ENCODE peak calls at places on chromosomes 3 and 15, in four cellular contexts. J, T, I and Q are unnamed samples.

GRCh38 chr3:174215426-174215825 is 643.7 kb upstream of the NAALADL2 start:
- DNase-seq in J (no peak), T (no peak), I (no peak), Q (no peak)

GRCh38 chr3:108091498-108092259 is 848 bp upstream of the CD47 start:
- DNase-seq in J (no peak), T (no peak), I (no peak), Q (peak; percentile 25)

GRCh38 chr15:62110000-62110851 is 43.4 kb downstream of the C2CD4A start:
- DNase-seq in J (no peak), T (no peak), I (no peak), Q (no peak)

GRCh38 chr15:87878161-87878560 is 378.4 kb downstream of the NTRK3 start:
- DNase-seq in J (no peak), T (no peak), I (no peak), Q (no peak)

GRCh38 chr3:117322866-117323265 is 613.3 kb downstream of the TUSC7 start:
- DNase-seq in J (no peak), T (no peak), I (no peak), Q (no peak)

GRCh38 chr3:59424268-59425010 is 374.6 kb upstream of the CFAP20DC start:
- DNase-seq in J (no peak), T (no peak), I (no peak), Q (no peak)

GRCh38 chr3:197171481-197172067 is 126.8 kb downstream of the DLG1 start:
- DNase-seq in J (no peak), T (no peak), I (no peak), Q (no peak)

GRCh38 chr15:48566669-48567068 is 78.8 kb downstream of the FBN1 start:
- DNase-seq in J (no peak), T (no peak), I (no peak), Q (no peak)

GRCh38 chr3:20105513-20106280 is 65.5 kb downstream of the KAT2B start:
- DNase-seq in J (no peak), T (no peak), I (no peak), Q (no peak)

GRCh38 chr3:71951842-71952241 is 166.9 kb upstream of the PROK2 start:
- DNase-seq in J (no peak), T (no peak), I (no peak), Q (no peak)

GRCh38 chr3:71944482-71944881 is 159.5 kb upstream of the PROK2 start:
- DNase-seq in J (no peak), T (no peak), I (no peak), Q (no peak)

GRCh38 chr3:71949403-71949802 is 164.5 kb upstream of the PROK2 start:
- DNase-seq in J (no peak), T (no peak), I (no peak), Q (no peak)
- TF ChIP-seq CBFB in J (no peak), T (no peak), I (no peak), Q (no peak)

GRCh38 chr3:12869025-12869695 is 27.8 kb upstream of the RPL32 start:
- DNase-seq in J (peak; percentile 76), T (no peak), I (no peak), Q (peak; percentile 88)
- TF ChIP-seq CBFB in J (no peak), T (no peak), I (no peak), Q (no peak)

GRCh38 chr3:125045194-125045593 is 10.6 kb downstream of the HEG1 start:
- DNase-seq in J (no peak), T (no peak), I (no peak), Q (no peak)

GRCh38 chr3:125048282-125048681 is 7.5 kb downstream of the HEG1 start:
- DNase-seq in J (no peak), T (no peak), I (no peak), Q (no peak)

GRCh38 chr3:125043599-125044151 is 12.1 kb downstream of the HEG1 start:
- DNase-seq in J (no peak), T (no peak), I (no peak), Q (no peak)

GRCh38 chr3:125042725-125043406 is 12.9 kb downstream of the HEG1 start:
- DNase-seq in J (no peak), T (no peak), I (no peak), Q (no peak)

DNA sequence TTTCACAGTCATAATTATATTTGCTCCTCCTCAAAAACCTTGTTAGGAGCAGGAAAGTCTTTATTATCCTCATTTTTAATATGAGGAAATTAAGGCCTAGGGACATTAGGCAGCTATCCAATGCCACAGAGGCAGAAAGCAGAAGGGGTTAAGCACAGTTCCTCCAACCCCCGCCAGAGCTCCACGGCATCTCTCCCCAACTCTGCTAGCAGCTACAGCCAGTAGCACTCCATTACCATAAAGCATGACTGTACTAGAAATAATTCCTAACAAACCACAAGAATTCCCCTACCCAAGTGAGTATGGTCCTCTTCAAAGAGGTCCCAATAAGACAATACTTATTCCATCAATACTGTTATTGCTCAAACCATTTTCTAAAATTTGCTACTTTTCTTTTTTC is 9.8 kb downstream of the HEG1 start:
- DNase-seq in J (no peak), T (no peak), I (no peak), Q (no peak)
- TF ChIP-seq CBFB in J (no peak), T (no peak), I (no peak), Q (no peak)

GRCh38 chr3:65595222-65595996 is 443.3 kb downstream of the MAGI1 start:
- DNase-seq in J (no peak), T (no peak), I (no peak), Q (no peak)

GRCh38 chr3:65595997-65596300 is 442.8 kb downstream of the MAGI1 start:
- DNase-seq in J (no peak), T (no peak), I (no peak), Q (no peak)

GRCh38 chr3:65597225-65597951 is 441.3 kb downstream of the MAGI1 start:
- DNase-seq in J (no peak), T (no peak), I (no peak), Q (peak; percentile 82)

GRCh38 chr3:65596511-65597224 is 442.1 kb downstream of the MAGI1 start:
- DNase-seq in J (no peak), T (no peak), I (no peak), Q (no peak)

DNA sequence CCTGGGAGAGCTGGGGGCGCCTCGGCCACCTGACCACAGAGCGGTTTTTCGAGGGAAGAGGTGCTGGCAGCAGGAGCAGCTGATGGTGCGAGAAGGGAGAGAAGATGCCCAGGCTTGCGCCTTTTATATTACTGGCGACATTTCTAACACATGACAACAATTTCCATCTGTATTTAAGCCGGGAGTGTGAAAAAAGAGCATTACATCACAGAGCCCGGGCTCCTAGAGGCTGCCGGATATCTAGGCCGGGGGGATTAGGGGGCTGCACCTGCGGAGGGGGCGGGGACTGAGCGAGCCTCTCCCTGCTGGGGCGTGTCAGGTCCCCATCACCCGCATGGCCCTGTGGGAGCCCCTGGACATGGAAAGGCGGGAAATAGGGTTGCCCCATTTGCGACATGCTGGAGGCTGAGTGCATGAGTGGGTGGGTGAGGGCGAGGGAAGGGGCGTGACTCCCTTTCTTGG is 440.7 kb downstream of the MAGI1 start:
- DNase-seq in J (peak; percentile 56), T (no peak), I (no peak), Q (peak; percentile 85)
- TF ChIP-seq CBFB in J (no peak), T (no peak), I (no peak), Q (no peak)

DNA sequence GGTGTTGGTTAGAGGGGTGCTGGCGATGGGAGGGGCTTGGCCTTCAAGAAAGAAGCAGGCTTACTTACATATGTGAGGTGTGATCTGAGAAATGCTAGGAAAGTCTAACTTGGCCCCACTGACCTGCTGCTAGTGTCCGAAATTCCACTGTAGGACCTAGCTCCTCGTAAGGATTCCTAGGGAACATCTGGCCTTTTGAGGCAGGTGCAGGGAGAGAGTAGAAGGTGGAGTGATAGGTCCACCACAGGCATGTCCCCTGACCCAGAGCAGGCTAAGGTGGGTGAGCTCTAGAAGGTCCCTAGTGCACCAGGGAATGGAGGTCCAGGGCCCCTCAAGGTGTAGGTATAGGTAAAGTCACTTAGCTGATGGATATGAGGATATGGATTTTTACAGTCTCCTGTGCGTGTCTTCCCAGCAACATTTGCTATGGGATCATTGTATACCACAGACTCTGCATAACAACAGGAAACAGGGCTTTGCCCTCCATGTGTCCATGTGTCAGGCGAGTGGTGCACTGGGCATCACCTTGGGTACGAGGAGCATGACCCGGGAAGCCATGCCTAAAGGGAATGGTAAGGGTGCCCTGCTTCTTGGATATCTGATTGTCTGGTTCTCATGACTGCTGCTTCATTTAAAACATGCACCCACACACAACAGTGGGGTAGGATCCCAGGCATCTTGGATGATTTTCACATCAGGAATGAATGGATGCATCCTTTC is 32.6 kb downstream of the POMGNT2 start:
- DNase-seq in J (no peak), T (no peak), I (no peak), Q (no peak)
- TF ChIP-seq CBFB in J (no peak), T (no peak), I (no peak), Q (no peak)